ENCODE peak calls at places on chromosome 3, in four cellular contexts. F is mesothelial cell of epicardium, Q is pancreas, M is AG09319. H is an unnamed sample.

GRCh38 chr3:128709038-128709437 is 16.9 kb upstream of the RAB7A start:
- DNase-seq in Q (no peak), F (no peak), M (no peak), H (no peak)

GRCh38 chr3:48278884-48279559 is 38.1 kb downstream of the ZNF589 start:
- DNase-seq in M (no peak), F (no peak), Q (no peak), H (no peak)

GRCh38 chr3:150428562-150428961 is 20.5 kb downstream of the TSC22D2 start:
- DNase-seq in Q (no peak), M (no peak), F (no peak), H (no peak)

GRCh38 chr3:194905696-194906095 is 220.0 kb downstream of the FAM43A start:
- DNase-seq in F (no peak), Q (no peak), M (peak), H (no peak)

GRCh38 chr3:122660575-122660974 is 20.1 kb upstream of the PARP14 start:
- DNase-seq in Q (no peak), F (no peak), M (no peak), H (peak)

GRCh38 chr3:123383101-123384053 is 65.5 kb downstream of the ADCY5 start:
- DNase-seq in M (peak), Q (no peak), F (no peak), H (no peak)

GRCh38 chr3:61848885-61849284 is 287.5 kb downstream of the PTPRG start:
- DNase-seq in M (peak), Q (no peak), F (no peak), H (no peak)

GRCh38 chr3:159911011-159911663 is 77.5 kb upstream of the IL12A start:
- DNase-seq in Q (no peak), F (no peak), M (no peak), H (no peak)

GRCh38 chr3:27675287-27675686 is 46.8 kb downstream of the EOMES start:
- DNase-seq in Q (no peak), M (no peak), F (no peak), H (no peak)

GRCh38 chr3:18097989-18098388 is 327.1 kb downstream of the SATB1 start:
- DNase-seq in Q (no peak), M (no peak), F (no peak), H (no peak)

GRCh38 chr3:196288141-196288460 is 575 bp upstream of the PCYT1A start:
- DNase-seq in F (no peak), Q (no peak), M (no peak), H (no peak)

GRCh38 chr3:52314495-52314894 is 1.6 kb upstream of the DNAH1 start:
- DNase-seq in Q (no peak), M (no peak), F (no peak), H (no peak)

GRCh38 chr3:20225769-20226168 is 39.8 kb upstream of the SGO1 start:
- DNase-seq in Q (no peak), F (no peak), M (no peak), H (no peak)
- TF ChIP-seq CTCF in Q (peak), F (peak), M (peak), H (peak)

GRCh38 chr3:55009372-55009771 is 81.5 kb upstream of the LRTM1 start:
- DNase-seq in F (no peak), M (no peak), Q (no peak), H (no peak)

GRCh38 chr3:55012091-55012490 is 84.2 kb upstream of the LRTM1 start:
- DNase-seq in F (no peak), M (no peak), Q (no peak), H (no peak)

GRCh38 chr3:55017876-55018275 is 90.0 kb upstream of the LRTM1 start:
- DNase-seq in Q (no peak), M (no peak), F (no peak), H (no peak)

GRCh38 chr3:55014081-55014480 is 86.2 kb upstream of the LRTM1 start:
- DNase-seq in F (no peak), M (no peak), Q (no peak), H (no peak)

GRCh38 chr3:55013145-55013544 is 85.3 kb upstream of the LRTM1 start:
- DNase-seq in M (no peak), Q (no peak), F (no peak), H (no peak)
- TF ChIP-seq CTCF in M (no peak), Q (no peak), F (no peak), H (no peak)

DNA sequence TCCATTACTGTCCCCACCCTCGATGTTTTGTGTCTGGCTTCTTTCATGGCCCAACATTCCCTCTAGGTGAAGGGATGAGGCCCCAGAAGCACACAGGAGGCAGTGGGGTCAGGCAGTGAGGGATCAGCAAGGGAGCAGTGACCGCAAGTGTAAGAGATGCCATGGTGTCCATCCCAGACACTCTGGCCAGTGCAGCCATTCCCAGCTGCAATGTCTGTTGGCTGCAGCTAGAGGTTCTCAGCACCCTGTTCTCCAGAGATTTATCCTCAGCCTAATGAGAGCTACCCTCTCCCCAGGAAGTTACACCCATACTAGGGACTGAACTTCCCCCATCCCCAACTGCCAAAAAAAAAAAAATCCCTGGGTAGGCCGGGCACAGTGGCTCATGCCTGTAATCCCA is 40.2 kb downstream of the TRANK1 start:
- DNase-seq in M (no peak), Q (no peak), F (no peak), H (no peak)
- TF ChIP-seq CTCF in M (peak), Q (no peak), F (no peak), H (no peak)

GRCh38 chr3:63146154-63146553 is 132.0 kb upstream of the SYNPR start:
- DNase-seq in F (no peak), M (no peak), Q (no peak), H (no peak)

GRCh38 chr3:63142681-63143080 is 135.4 kb upstream of the SYNPR start:
- DNase-seq in M (no peak), F (no peak), Q (no peak), H (no peak)
- TF ChIP-seq CTCF in M (no peak), F (no peak), Q (no peak), H (no peak)

DNA sequence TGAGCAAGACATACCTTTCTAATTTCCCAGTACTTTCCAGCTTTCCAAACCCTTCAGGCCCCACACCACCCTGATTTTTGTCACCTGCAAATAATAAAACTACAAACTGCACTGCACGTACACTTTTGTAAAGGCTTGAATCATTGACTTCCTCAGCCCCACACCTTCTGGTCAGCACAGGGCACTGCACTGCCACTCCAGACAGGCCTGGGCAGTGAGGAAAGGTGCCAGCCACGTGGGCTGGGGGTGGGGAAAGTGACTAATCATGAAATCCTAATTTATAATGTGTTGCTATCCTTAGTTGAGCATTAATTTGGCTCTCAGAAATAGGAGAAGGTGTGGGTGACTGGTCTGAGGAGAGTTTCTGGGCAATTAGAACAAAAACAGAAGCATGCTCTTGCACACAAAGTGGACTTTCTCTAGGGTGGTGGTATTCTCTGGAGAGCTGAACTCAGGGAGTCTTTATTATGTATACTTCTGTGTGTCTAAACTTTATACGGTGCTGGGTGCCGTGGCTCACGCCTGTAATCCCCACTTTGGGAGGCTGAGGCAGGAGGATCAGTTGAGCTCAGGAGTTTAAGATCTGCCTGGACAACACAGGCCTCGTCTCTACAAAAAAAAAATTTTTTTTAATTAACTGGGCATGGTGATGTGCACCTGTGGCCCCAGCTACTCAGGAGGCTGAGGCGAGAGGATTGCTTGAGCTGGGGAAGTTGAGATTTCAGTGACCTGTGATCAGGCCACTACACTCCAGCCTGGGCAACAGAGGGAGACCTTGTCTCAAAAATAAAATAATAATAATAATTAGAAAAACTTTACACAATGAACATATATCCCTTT is 58.2 kb upstream of the FLNB start:
- DNase-seq in M (no peak), Q (no peak), F (no peak), H (no peak)
- TF ChIP-seq CTCF in M (peak), Q (no peak), F (no peak), H (no peak)

GRCh38 chr3:67361770-67362169 is 292.6 kb downstream of the SUCLG2 start:
- DNase-seq in M (no peak), Q (no peak), F (no peak), H (no peak)
- TF ChIP-seq CTCF in M (no peak), Q (no peak), F (no peak), H (no peak)

DNA sequence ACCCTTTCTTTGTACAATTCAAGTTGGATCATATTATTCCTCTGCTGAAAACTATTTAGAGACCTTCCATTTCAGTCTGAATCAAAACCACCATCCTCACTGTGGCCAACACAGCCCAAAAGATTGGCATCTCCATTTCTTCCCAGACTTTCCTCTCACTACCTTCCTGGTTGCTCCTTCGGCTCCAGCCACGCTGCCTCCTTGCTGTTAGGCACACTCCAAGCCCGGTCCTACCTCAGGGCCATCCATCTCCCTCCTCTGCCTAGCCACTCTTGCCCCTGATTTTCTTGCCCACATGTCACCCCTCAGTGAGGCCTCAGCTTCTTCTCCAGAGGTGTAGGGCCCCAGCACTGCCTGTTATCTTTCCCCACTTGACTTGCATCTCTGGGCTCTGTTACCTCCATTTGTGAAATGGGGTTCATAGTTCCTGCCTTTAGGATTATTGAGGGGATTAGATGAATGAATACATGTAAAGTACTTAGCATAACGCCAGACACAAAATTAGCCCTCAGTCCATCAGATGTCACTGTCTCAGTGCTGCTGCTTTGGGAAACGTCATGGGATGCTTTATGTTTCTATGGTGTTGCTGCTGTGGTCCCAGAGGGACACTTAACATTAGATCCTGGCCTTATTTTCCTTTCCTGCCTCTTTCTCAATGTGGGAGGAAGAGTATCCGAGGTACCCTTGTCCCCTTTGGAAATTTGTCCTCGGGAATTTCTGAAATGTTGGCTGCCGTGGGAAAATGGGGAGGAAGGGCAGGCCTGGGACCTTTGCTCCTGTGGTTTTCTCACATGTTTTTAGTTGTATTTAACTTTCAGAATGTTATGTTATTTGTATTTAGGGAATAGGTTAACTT is 31.3 kb downstream of the SNRK start:
- DNase-seq in Q (no peak), M (no peak), F (no peak), H (no peak)
- TF ChIP-seq CTCF in Q (no peak), M (no peak), F (no peak), H (no peak)

GRCh38 chr3:176431073-176431472 is 766.2 kb downstream of the TBL1XR1 start:
- DNase-seq in M (no peak), Q (no peak), F (no peak), H (no peak)

GRCh38 chr3:176426371-176426770 is 770.9 kb downstream of the TBL1XR1 start:
- DNase-seq in Q (no peak), M (no peak), F (no peak), H (no peak)

GRCh38 chr3:176428552-176428951 is 768.7 kb downstream of the TBL1XR1 start:
- DNase-seq in F (no peak), Q (no peak), M (no peak), H (no peak)

GRCh38 chr3:176431986-176432385 is 765.3 kb downstream of the TBL1XR1 start:
- DNase-seq in F (no peak), Q (no peak), M (no peak), H (no peak)

DNA sequence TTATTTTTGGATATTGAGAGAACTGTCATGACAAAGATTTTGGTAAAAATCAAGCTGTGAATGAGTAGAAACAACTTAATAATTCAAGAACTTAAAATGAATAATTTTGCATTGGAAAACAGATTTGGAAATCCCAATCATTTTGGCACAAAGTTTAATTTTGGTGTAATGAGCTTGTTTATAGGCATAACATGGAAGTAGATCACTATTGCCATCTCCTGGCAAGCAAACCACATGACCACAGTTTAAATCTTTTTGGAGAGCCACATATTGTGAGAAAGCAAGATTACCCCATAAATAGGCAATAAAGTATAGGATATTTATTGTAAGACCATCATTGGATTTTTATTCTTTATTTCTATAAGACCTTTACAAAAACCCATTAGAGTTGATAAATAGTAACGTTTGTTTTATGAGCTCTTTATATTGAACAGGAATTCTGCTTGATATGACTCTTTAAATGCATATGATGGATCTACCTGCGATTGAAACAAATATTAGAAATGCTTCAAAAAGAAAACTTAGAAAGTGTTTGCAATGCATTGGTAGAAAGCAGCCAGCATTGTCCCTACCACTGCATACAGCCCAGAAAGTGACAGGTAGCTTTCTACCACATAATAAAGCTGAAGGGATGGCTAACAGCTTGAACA is 766.9 kb downstream of the TBL1XR1 start:
- DNase-seq in Q (no peak), F (no peak), M (peak), H (peak)
- TF ChIP-seq CTCF in Q (peak), F (peak), M (peak), H (peak)

GRCh38 chr3:13229291-13229949 is 156.2 kb upstream of the IQSEC1 start:
- DNase-seq in F (no peak), M (no peak), Q (no peak), H (no peak)
- TF ChIP-seq CTCF in F (no peak), M (peak), Q (no peak), H (no peak)

DNA sequence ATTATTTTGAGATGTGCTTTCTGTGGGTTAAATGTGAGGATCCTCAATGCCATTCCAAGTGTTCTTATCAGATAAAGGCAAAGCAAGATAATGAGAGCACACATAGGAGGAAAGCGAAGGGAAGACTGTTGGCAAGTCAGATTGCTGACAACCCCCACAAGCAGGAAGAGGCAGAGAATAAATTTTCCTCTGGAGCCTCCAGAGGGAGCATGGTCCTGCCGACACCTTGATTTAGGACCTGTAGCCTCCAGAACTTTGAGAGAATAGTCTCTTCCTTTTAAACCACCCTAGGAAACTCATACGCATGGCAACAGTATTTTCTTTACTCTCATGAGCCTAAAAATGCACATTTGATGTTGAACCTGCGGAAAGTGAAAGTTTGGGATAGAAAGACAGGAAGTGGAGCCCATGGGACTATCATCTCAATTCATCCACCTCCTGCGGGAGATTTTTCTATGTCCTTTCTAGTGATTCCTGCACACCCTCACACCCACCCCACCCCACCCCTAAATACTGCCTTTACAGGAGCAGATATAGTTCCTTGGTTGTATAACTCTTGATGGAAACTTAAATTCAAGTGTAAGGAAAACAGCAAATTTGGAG is 116.7 kb upstream of the LPP start:
- DNase-seq in F (no peak), M (peak), Q (no peak), H (peak)
- TF ChIP-seq CTCF in F (peak), M (peak), Q (peak), H (peak)

H was measured in endothelial cell.